ENCODE peak calls at places on chromosomes 2 and 18, in eight cellular contexts. F, B, R, K, P, J, G and S are unnamed samples.

GRCh38 chr2:182291296-182291695 is 135.5 kb downstream of the PDE1A start:
- DNase-seq in F (no peak), B (no peak), R (no peak), K (no peak), P (no peak), J (no peak), G (no peak), S (no peak)

GRCh38 chr2:120863661-120864320 is 128.1 kb downstream of the GLI2 start:
- DNase-seq in F (no peak), B (peak), R (no peak), K (no peak), P (no peak), J (peak), G (no peak), S (no peak)

GRCh38 chr18:64365106-64365505 is 216.2 kb upstream of the LINC00305 start:
- DNase-seq in F (no peak), B (no peak), R (no peak), K (no peak), P (no peak), J (no peak), G (no peak), S (no peak)

GRCh38 chr18:23852236-23853045 is 162.1 kb upstream of the TTC39C start:
- DNase-seq in F (no peak), B (no peak), R (no peak), K (no peak), P (no peak), J (peak), G (no peak), S (no peak)

GRCh38 chr2:73107211-73107926 is 5.4 kb downstream of the RAB11FIP5 start:
- DNase-seq in F (no peak), B (peak), R (no peak), K (no peak), P (no peak), J (peak), G (no peak), S (no peak)

GRCh38 chr2:33275689-33276444 is 200.6 kb upstream of the RASGRP3 start:
- DNase-seq in F (no peak), B (peak), R (peak), K (no peak), P (no peak), J (peak), G (no peak), S (no peak)

GRCh38 chr2:129080715-129081472 is 762.2 kb upstream of the HS6ST1 start:
- DNase-seq in F (no peak), B (no peak), R (no peak), K (no peak), P (no peak), J (no peak), G (no peak), S (no peak)

GRCh38 chr2:121722479-121722878 is 14.2 kb downstream of the NIFK start:
- DNase-seq in F (no peak), B (peak), R (no peak), K (no peak), P (peak), J (peak), G (no peak), S (no peak)

GRCh38 chr2:53933329-53933728 is 37.5 kb downstream of the PSME4 start:
- DNase-seq in F (no peak), B (no peak), R (no peak), K (no peak), P (no peak), J (peak), G (no peak), S (no peak)

GRCh38 chr2:120661551-120661950 is 74.1 kb upstream of the GLI2 start:
- DNase-seq in F (no peak), B (peak), R (no peak), K (no peak), P (no peak), J (no peak), G (no peak), S (peak)

GRCh38 chr2:45008296-45009129 is 739 bp downstream of the SIX2 start:
- DNase-seq in F (peak), B (peak), R (no peak), K (no peak), P (no peak), J (peak), G (no peak), S (peak)

GRCh38 chr2:78979380-78980238 is 45.9 kb upstream of the REG3G start:
- DNase-seq in F (peak), B (peak), R (no peak), K (no peak), P (no peak), J (no peak), G (no peak), S (peak)

GRCh38 chr2:33405180-33406105 is 71.0 kb upstream of the RASGRP3 start:
- DNase-seq in F (no peak), B (peak), R (no peak), K (no peak), P (no peak), J (no peak), G (no peak), S (no peak)

GRCh38 chr2:45154606-45155155 is 145.4 kb upstream of the SIX2 start:
- DNase-seq in F (no peak), B (no peak), R (no peak), K (no peak), P (no peak), J (no peak), G (no peak), S (no peak)

GRCh38 chr2:23536326-23536725 is 151.3 kb downstream of the KLHL29 start:
- DNase-seq in F (peak), B (no peak), R (no peak), K (no peak), P (no peak), J (no peak), G (no peak), S (peak)

GRCh38 chr18:2572144-2572682 is 856 bp downstream of the NDC80 start:
- DNase-seq in F (no peak), B (peak), R (no peak), K (no peak), P (no peak), J (no peak), G (no peak), S (no peak)

GRCh38 chr2:66095820-66096219 is 339.1 kb upstream of the MEIS1 start:
- DNase-seq in F (no peak), B (no peak), R (no peak), K (no peak), P (no peak), J (no peak), G (no peak), S (no peak)

GRCh38 chr2:86476092-86476491 is 34.9 kb downstream of the KDM3A start:
- DNase-seq in F (no peak), B (peak), R (peak), K (no peak), P (peak), J (peak), G (no peak), S (no peak)

GRCh38 chr18:2971741-2972552 is 41.0 kb downstream of the LPIN2 start:
- DNase-seq in F (no peak), B (peak), R (no peak), K (peak), P (no peak), J (no peak), G (no peak), S (no peak)

GRCh38 chr2:216661639-216662375 is 28.6 kb downstream of the IGFBP2 start:
- DNase-seq in F (no peak), B (no peak), R (no peak), K (no peak), P (no peak), J (no peak), G (no peak), S (no peak)

GRCh38 chr2:188333751-188334524 is 42.3 kb downstream of the GULP1 start:
- DNase-seq in F (no peak), B (no peak), R (no peak), K (no peak), P (no peak), J (no peak), G (no peak), S (no peak)

GRCh38 chr2:39408351-39409136 is 28.5 kb downstream of the MAP4K3 start:
- DNase-seq in F (no peak), B (no peak), R (no peak), K (no peak), P (no peak), J (no peak), G (no peak), S (no peak)